ENCODE peak calls at places on chromosomes 16 and 17, in eight cellular contexts. One of them, this sample, is unnamed.

GRCh38 chr16:89330177-89330856 is 112.8 kb downstream of the ZNF778 start:
- DNase-seq in tibial artery: no peak
- DNase-seq in Peyer's patch: no peak
- DNase-seq in psoas muscle: no peak
- DNase-seq in A549: peak
- DNase-seq in mammary epithelial cell: peak
- DNase-seq in heart right ventricle: no peak
- DNase-seq in suprapubic skin: no peak
- DNase-seq in this sample: peak

GRCh38 chr17:41343031-41343430 is 7.6 kb downstream of the KRT33A start:
- DNase-seq in tibial artery: no peak
- DNase-seq in Peyer's patch: no peak
- DNase-seq in psoas muscle: no peak
- DNase-seq in A549: no peak
- DNase-seq in mammary epithelial cell: no peak
- DNase-seq in heart right ventricle: no peak
- DNase-seq in suprapubic skin: no peak
- DNase-seq in this sample: no peak

GRCh38 chr16:81901483-81901882 is 109.8 kb downstream of the SDR42E1 start:
- DNase-seq in tibial artery: no peak
- DNase-seq in Peyer's patch: no peak
- DNase-seq in psoas muscle: no peak
- DNase-seq in A549: no peak
- DNase-seq in mammary epithelial cell: no peak
- DNase-seq in heart right ventricle: no peak
- DNase-seq in suprapubic skin: no peak
- DNase-seq in this sample: no peak

GRCh38 chr17:76529643-76530488 is 7.6 kb downstream of the CYGB start:
- DNase-seq in tibial artery: peak
- DNase-seq in Peyer's patch: no peak
- DNase-seq in psoas muscle: peak
- DNase-seq in A549: no peak
- DNase-seq in mammary epithelial cell: peak
- DNase-seq in heart right ventricle: peak
- DNase-seq in suprapubic skin: peak
- DNase-seq in this sample: peak

GRCh38 chr16:2008009-2008526 is 1.6 kb downstream of the ZNF598 start:
- DNase-seq in tibial artery: no peak
- DNase-seq in Peyer's patch: no peak
- DNase-seq in psoas muscle: no peak
- DNase-seq in A549: no peak
- DNase-seq in mammary epithelial cell: peak
- DNase-seq in heart right ventricle: no peak
- DNase-seq in suprapubic skin: no peak
- DNase-seq in this sample: peak

GRCh38 chr16:27174798-27175197 is 28.5 kb upstream of the KDM8 start:
- DNase-seq in tibial artery: no peak
- DNase-seq in Peyer's patch: no peak
- DNase-seq in psoas muscle: no peak
- DNase-seq in A549: peak
- DNase-seq in mammary epithelial cell: peak
- DNase-seq in heart right ventricle: no peak
- DNase-seq in suprapubic skin: no peak
- DNase-seq in this sample: no peak

GRCh38 chr16:79451196-79451816 is 149.2 kb downstream of the MAF start:
- DNase-seq in tibial artery: no peak
- DNase-seq in Peyer's patch: no peak
- DNase-seq in psoas muscle: no peak
- DNase-seq in A549: no peak
- DNase-seq in mammary epithelial cell: no peak
- DNase-seq in heart right ventricle: no peak
- DNase-seq in suprapubic skin: no peak
- DNase-seq in this sample: no peak

GRCh38 chr16:21336231-21336630 is 58.1 kb upstream of the CRYM start:
- DNase-seq in tibial artery: no peak
- DNase-seq in Peyer's patch: no peak
- DNase-seq in psoas muscle: no peak
- DNase-seq in A549: no peak
- DNase-seq in mammary epithelial cell: peak
- DNase-seq in heart right ventricle: no peak
- DNase-seq in suprapubic skin: no peak
- DNase-seq in this sample: no peak

GRCh38 chr17:56577810-56578209 is 15.7 kb upstream of the NOG start:
- DNase-seq in tibial artery: no peak
- DNase-seq in Peyer's patch: no peak
- DNase-seq in psoas muscle: peak
- DNase-seq in A549: no peak
- DNase-seq in mammary epithelial cell: no peak
- DNase-seq in heart right ventricle: peak
- DNase-seq in suprapubic skin: no peak
- DNase-seq in this sample: no peak

GRCh38 chr17:77399319-77399959 is 258.7 kb downstream of the SEC14L1 start:
- DNase-seq in tibial artery: no peak
- DNase-seq in Peyer's patch: no peak
- DNase-seq in psoas muscle: no peak
- DNase-seq in A549: no peak
- DNase-seq in mammary epithelial cell: no peak
- DNase-seq in heart right ventricle: no peak
- DNase-seq in suprapubic skin: no peak
- DNase-seq in this sample: no peak

GRCh38 chr17:149231-149630 is 11.9 kb downstream of the SCGB1C2 start:
- DNase-seq in tibial artery: no peak
- DNase-seq in Peyer's patch: peak
- DNase-seq in psoas muscle: no peak
- DNase-seq in A549: no peak
- DNase-seq in mammary epithelial cell: no peak
- DNase-seq in heart right ventricle: no peak
- DNase-seq in suprapubic skin: no peak
- DNase-seq in this sample: no peak

GRCh38 chr16:70738083-70738977 is 52.5 kb upstream of the MTSS2 start:
- DNase-seq in tibial artery: peak
- DNase-seq in Peyer's patch: no peak
- DNase-seq in psoas muscle: peak
- DNase-seq in A549: peak
- DNase-seq in mammary epithelial cell: peak
- DNase-seq in heart right ventricle: peak
- DNase-seq in suprapubic skin: no peak
- DNase-seq in this sample: no peak

GRCh38 chr17:44219126-44219635 is 294 bp downstream of the UBTF start:
- DNase-seq in tibial artery: peak
- DNase-seq in Peyer's patch: peak
- DNase-seq in psoas muscle: peak
- DNase-seq in A549: peak
- DNase-seq in mammary epithelial cell: peak
- DNase-seq in heart right ventricle: no peak
- DNase-seq in suprapubic skin: no peak
- DNase-seq in this sample: peak

GRCh38 chr17:12624221-12624620 is 41.5 kb upstream of the MYOCD start:
- DNase-seq in tibial artery: no peak
- DNase-seq in Peyer's patch: no peak
- DNase-seq in psoas muscle: no peak
- DNase-seq in A549: no peak
- DNase-seq in mammary epithelial cell: no peak
- DNase-seq in heart right ventricle: no peak
- DNase-seq in suprapubic skin: no peak
- DNase-seq in this sample: no peak

GRCh38 chr16:9578459-9578858 is 487.0 kb downstream of the HAPSTR1 start:
- DNase-seq in tibial artery: no peak
- DNase-seq in Peyer's patch: no peak
- DNase-seq in psoas muscle: no peak
- DNase-seq in A549: no peak
- DNase-seq in mammary epithelial cell: peak
- DNase-seq in heart right ventricle: no peak
- DNase-seq in suprapubic skin: no peak
- DNase-seq in this sample: no peak

GRCh38 chr16:63787014-63787413 is 1334.8 kb downstream of the CDH11 start:
- DNase-seq in tibial artery: no peak
- DNase-seq in Peyer's patch: no peak
- DNase-seq in psoas muscle: no peak
- DNase-seq in A549: peak
- DNase-seq in mammary epithelial cell: no peak
- DNase-seq in heart right ventricle: no peak
- DNase-seq in suprapubic skin: no peak
- DNase-seq in this sample: no peak

GRCh38 chr17:77285594-77286390 is 145.0 kb downstream of the SEC14L1 start:
- DNase-seq in tibial artery: peak
- DNase-seq in Peyer's patch: no peak
- DNase-seq in psoas muscle: peak
- DNase-seq in A549: peak
- DNase-seq in mammary epithelial cell: peak
- DNase-seq in heart right ventricle: peak
- DNase-seq in suprapubic skin: no peak
- DNase-seq in this sample: peak

GRCh38 chr16:72797606-72798005 is 250.3 kb downstream of the ZFHX3 start:
- DNase-seq in tibial artery: no peak
- DNase-seq in Peyer's patch: no peak
- DNase-seq in psoas muscle: no peak
- DNase-seq in A549: no peak
- DNase-seq in mammary epithelial cell: no peak
- DNase-seq in heart right ventricle: peak
- DNase-seq in suprapubic skin: no peak
- DNase-seq in this sample: no peak

GRCh38 chr17:47239663-47240374 is 13.8 kb upstream of the ITGB3 start:
- DNase-seq in tibial artery: peak
- DNase-seq in Peyer's patch: peak
- DNase-seq in psoas muscle: peak
- DNase-seq in A549: peak
- DNase-seq in mammary epithelial cell: peak
- DNase-seq in heart right ventricle: peak
- DNase-seq in suprapubic skin: peak
- DNase-seq in this sample: peak

GRCh38 chr16:85659805-85660511 is 28.8 kb downstream of the GINS2 start:
- DNase-seq in tibial artery: peak
- DNase-seq in Peyer's patch: peak
- DNase-seq in psoas muscle: peak
- DNase-seq in A549: peak
- DNase-seq in mammary epithelial cell: peak
- DNase-seq in heart right ventricle: peak
- DNase-seq in suprapubic skin: peak
- DNase-seq in this sample: peak

DNA sequence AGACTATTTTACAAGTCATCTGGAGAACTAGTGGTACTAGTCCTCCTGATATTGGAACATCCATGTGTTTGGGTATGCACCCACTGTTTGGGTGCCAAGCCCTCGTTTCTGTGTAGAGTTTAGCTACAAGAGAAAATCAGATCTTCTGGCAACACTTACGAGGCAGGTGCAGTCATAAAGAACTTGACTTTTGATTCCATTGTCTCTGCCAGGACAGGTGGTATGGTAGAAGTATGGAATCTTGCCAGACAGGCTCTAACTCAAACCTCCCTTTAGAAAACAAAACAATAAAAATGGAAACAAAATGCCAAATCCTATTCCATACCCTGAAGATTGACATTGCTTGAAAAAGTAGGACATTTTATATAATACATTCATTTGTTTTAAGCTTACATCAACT is 16.0 kb downstream of the RNF43 start:
- DNase-seq in tibial artery: no peak
- DNase-seq in Peyer's patch: no peak
- DNase-seq in psoas muscle: no peak
- DNase-seq in A549: no peak
- DNase-seq in mammary epithelial cell: no peak
- DNase-seq in heart right ventricle: no peak
- DNase-seq in suprapubic skin: no peak
- DNase-seq in this sample: no peak
- H3K27ac ChIP-seq in tibial artery: no peak
- H3K27ac ChIP-seq in Peyer's patch: no peak
- H3K27ac ChIP-seq in psoas muscle: no peak
- H3K27ac ChIP-seq in A549: no peak
- H3K27ac ChIP-seq in mammary epithelial cell: no peak
- H3K27ac ChIP-seq in heart right ventricle: no peak
- H3K27ac ChIP-seq in suprapubic skin: no peak
- H3K27ac ChIP-seq in this sample: no peak

GRCh38 chr17:48626470-48627241 is 498 bp upstream of the HOXB9 start:
- DNase-seq in tibial artery: no peak
- DNase-seq in Peyer's patch: no peak
- DNase-seq in psoas muscle: no peak
- DNase-seq in A549: peak
- DNase-seq in mammary epithelial cell: no peak
- DNase-seq in heart right ventricle: no peak
- DNase-seq in suprapubic skin: no peak
- DNase-seq in this sample: peak
- H3K27ac ChIP-seq in tibial artery: no peak
- H3K27ac ChIP-seq in Peyer's patch: peak
- H3K27ac ChIP-seq in psoas muscle: no peak
- H3K27ac ChIP-seq in A549: peak
- H3K27ac ChIP-seq in mammary epithelial cell: no peak
- H3K27ac ChIP-seq in heart right ventricle: no peak
- H3K27ac ChIP-seq in suprapubic skin: no peak
- H3K27ac ChIP-seq in this sample: peak

DNA sequence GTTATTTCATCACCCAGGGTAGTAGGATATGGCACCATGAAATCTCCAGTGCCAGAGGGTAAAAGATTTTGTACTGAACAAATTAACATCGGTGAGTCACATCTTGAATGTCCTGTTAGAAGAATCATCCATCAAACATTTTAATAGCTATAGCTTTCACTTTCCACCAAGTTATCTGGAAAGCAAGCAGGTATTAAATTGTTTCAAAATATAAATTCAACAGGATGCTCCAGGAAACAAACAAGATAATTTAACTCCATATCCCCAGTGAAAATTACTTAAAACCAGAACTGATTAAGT is 2.4 kb downstream of the VEZF1 start:
- DNase-seq in tibial artery: no peak
- DNase-seq in Peyer's patch: no peak
- DNase-seq in psoas muscle: no peak
- DNase-seq in A549: peak
- DNase-seq in mammary epithelial cell: peak
- DNase-seq in heart right ventricle: no peak
- DNase-seq in suprapubic skin: no peak
- DNase-seq in this sample: no peak
- H3K27ac ChIP-seq in tibial artery: no peak
- H3K27ac ChIP-seq in Peyer's patch: no peak
- H3K27ac ChIP-seq in psoas muscle: peak
- H3K27ac ChIP-seq in A549: peak
- H3K27ac ChIP-seq in mammary epithelial cell: peak
- H3K27ac ChIP-seq in heart right ventricle: peak
- H3K27ac ChIP-seq in suprapubic skin: no peak
- H3K27ac ChIP-seq in this sample: no peak

DNA sequence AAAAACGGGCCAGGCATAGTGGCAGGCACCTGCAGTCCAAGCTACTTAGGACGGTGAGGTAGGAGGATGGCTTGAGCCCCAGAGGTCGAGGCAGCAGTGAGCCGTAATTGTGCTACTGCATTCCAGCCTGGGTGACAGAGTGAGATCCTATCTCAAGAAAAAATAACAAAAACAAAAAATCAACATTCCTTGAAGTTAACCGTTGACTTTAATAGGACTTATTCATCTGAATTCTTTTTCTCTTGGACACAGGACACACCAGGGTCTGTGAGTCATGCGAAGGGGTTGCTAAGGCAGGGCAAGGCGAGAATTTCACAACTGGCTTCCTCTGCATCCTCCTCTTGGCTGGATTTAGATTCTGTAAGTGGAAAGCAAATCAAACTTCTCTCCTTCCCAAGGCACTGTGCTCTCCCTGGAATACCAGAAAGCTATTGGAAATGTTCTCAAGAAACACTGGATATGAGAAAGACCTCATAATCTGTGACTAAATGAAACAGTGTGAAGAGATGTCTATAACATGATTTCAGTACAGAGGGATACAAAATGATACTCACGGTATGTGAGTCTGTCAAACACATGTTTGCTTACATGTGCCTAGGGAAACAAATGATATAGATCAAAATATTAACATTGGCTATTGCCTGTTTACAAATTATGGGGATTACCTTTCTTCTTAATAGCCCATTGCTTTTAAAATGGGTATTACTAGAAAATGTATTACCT is 99.6 kb downstream of the SYCE1L start:
- DNase-seq in tibial artery: no peak
- DNase-seq in Peyer's patch: no peak
- DNase-seq in psoas muscle: no peak
- DNase-seq in A549: peak
- DNase-seq in mammary epithelial cell: peak
- DNase-seq in heart right ventricle: no peak
- DNase-seq in suprapubic skin: no peak
- DNase-seq in this sample: no peak
- H3K27ac ChIP-seq in tibial artery: no peak
- H3K27ac ChIP-seq in Peyer's patch: no peak
- H3K27ac ChIP-seq in psoas muscle: no peak
- H3K27ac ChIP-seq in A549: peak
- H3K27ac ChIP-seq in mammary epithelial cell: peak
- H3K27ac ChIP-seq in heart right ventricle: no peak
- H3K27ac ChIP-seq in suprapubic skin: no peak
- H3K27ac ChIP-seq in this sample: no peak

This sample was measured in kidney.